ENCODE peak calls at places on chromosomes 6 and 20, in seven cellular contexts. One of them, this sample, is unnamed.

GRCh38 chr6:79277109-79277508 is 42.6 kb upstream of the HMGN3 start:
- DNase-seq in H7: no peak
- DNase-seq in stimulated activated CD4-positive, alpha-beta T cell treated with anti-CD3 and anti-CD28 coated beads, Interleukin-12 subunit alpha, Interleukin-12 subunit beta, amount 100 ng/mL, for 4 hours: no peak
- DNase-seq in C1 segment of cervical spinal cord: no peak
- DNase-seq in left ventricle myocardium inferior: no peak
- DNase-seq in iPS-NIHi11: no peak
- DNase-seq in upper lobe of right lung: no peak
- DNase-seq in this sample: no peak

GRCh38 chr6:106528521-106528920 is 100.8 kb downstream of the RTN4IP1 start:
- DNase-seq in H7: no peak
- DNase-seq in stimulated activated CD4-positive, alpha-beta T cell treated with anti-CD3 and anti-CD28 coated beads, Interleukin-12 subunit alpha, Interleukin-12 subunit beta, amount 100 ng/mL, for 4 hours: no peak
- DNase-seq in C1 segment of cervical spinal cord: no peak
- DNase-seq in left ventricle myocardium inferior: no peak
- DNase-seq in iPS-NIHi11: no peak
- DNase-seq in upper lobe of right lung: no peak
- DNase-seq in this sample: no peak

GRCh38 chr6:153312633-153313032 is 181.6 kb upstream of the RGS17 start:
- DNase-seq in H7: peak
- DNase-seq in stimulated activated CD4-positive, alpha-beta T cell treated with anti-CD3 and anti-CD28 coated beads, Interleukin-12 subunit alpha, Interleukin-12 subunit beta, amount 100 ng/mL, for 4 hours: peak
- DNase-seq in C1 segment of cervical spinal cord: peak
- DNase-seq in left ventricle myocardium inferior: peak
- DNase-seq in iPS-NIHi11: peak
- DNase-seq in upper lobe of right lung: peak
- DNase-seq in this sample: no peak

GRCh38 chr6:3822747-3823445 is 26.3 kb upstream of the FAM50B start:
- DNase-seq in H7: no peak
- DNase-seq in stimulated activated CD4-positive, alpha-beta T cell treated with anti-CD3 and anti-CD28 coated beads, Interleukin-12 subunit alpha, Interleukin-12 subunit beta, amount 100 ng/mL, for 4 hours: no peak
- DNase-seq in C1 segment of cervical spinal cord: no peak
- DNase-seq in left ventricle myocardium inferior: no peak
- DNase-seq in iPS-NIHi11: no peak
- DNase-seq in upper lobe of right lung: no peak
- DNase-seq in this sample: no peak

GRCh38 chr6:169215201-169215661 is 38.4 kb downstream of the THBS2 start:
- DNase-seq in H7: no peak
- DNase-seq in stimulated activated CD4-positive, alpha-beta T cell treated with anti-CD3 and anti-CD28 coated beads, Interleukin-12 subunit alpha, Interleukin-12 subunit beta, amount 100 ng/mL, for 4 hours: no peak
- DNase-seq in C1 segment of cervical spinal cord: no peak
- DNase-seq in left ventricle myocardium inferior: no peak
- DNase-seq in iPS-NIHi11: no peak
- DNase-seq in upper lobe of right lung: no peak
- DNase-seq in this sample: no peak

GRCh38 chr6:96467814-96468213 is 53.8 kb upstream of the UFL1 start:
- DNase-seq in H7: no peak
- DNase-seq in stimulated activated CD4-positive, alpha-beta T cell treated with anti-CD3 and anti-CD28 coated beads, Interleukin-12 subunit alpha, Interleukin-12 subunit beta, amount 100 ng/mL, for 4 hours: no peak
- DNase-seq in C1 segment of cervical spinal cord: no peak
- DNase-seq in left ventricle myocardium inferior: no peak
- DNase-seq in iPS-NIHi11: no peak
- DNase-seq in upper lobe of right lung: no peak
- DNase-seq in this sample: no peak

GRCh38 chr20:62875419-62876355 is 14.1 kb upstream of the TCFL5 start:
- DNase-seq in H7: peak
- DNase-seq in stimulated activated CD4-positive, alpha-beta T cell treated with anti-CD3 and anti-CD28 coated beads, Interleukin-12 subunit alpha, Interleukin-12 subunit beta, amount 100 ng/mL, for 4 hours: no peak
- DNase-seq in C1 segment of cervical spinal cord: peak
- DNase-seq in left ventricle myocardium inferior: peak
- DNase-seq in iPS-NIHi11: peak
- DNase-seq in upper lobe of right lung: no peak
- DNase-seq in this sample: peak

GRCh38 chr20:41123636-41124035 is 13.7 kb upstream of the PLCG1 start:
- DNase-seq in H7: no peak
- DNase-seq in stimulated activated CD4-positive, alpha-beta T cell treated with anti-CD3 and anti-CD28 coated beads, Interleukin-12 subunit alpha, Interleukin-12 subunit beta, amount 100 ng/mL, for 4 hours: no peak
- DNase-seq in C1 segment of cervical spinal cord: no peak
- DNase-seq in left ventricle myocardium inferior: no peak
- DNase-seq in iPS-NIHi11: no peak
- DNase-seq in upper lobe of right lung: no peak
- DNase-seq in this sample: no peak

This sample was measured in substantia nigra.